ENCODE peak calls at places on chromosomes 3 and 15, in five cellular contexts. O, G, Z, X and T are unnamed samples.
A peak's percentile ranks its signal among the peaks of the same experiment; 100 is the strongest.

GRCh38 chr15:82571722-82572222 is 31.5 kb upstream of the RPS17 start:
- DNase-seq in O (peak; percentile 74), G (peak; percentile 87), Z (peak; percentile 83), X (peak; percentile 43), T (peak; percentile 71)

GRCh38 chr3:119352863-119353527 is 58.8 kb downstream of the ARHGAP31 start:
- DNase-seq in O (peak; percentile 81), G (peak; percentile 67), Z (peak; percentile 89), X (no peak), T (no peak)

GRCh38 chr3:141960731-141961130 is 84.3 kb downstream of the ATP1B3 start:
- DNase-seq in O (peak; percentile 87), G (peak; percentile 49), Z (peak; percentile 52), X (peak; percentile 71), T (no peak)

GRCh38 chr3:178350763-178351162 is 185.5 kb upstream of the KCNMB2 start:
- DNase-seq in O (peak; percentile 31), G (no peak), Z (peak; percentile 58), X (no peak), T (no peak)

GRCh38 chr3:43426388-43426787 is 140.0 kb downstream of the SNRK start:
- DNase-seq in O (no peak), G (no peak), Z (no peak), X (no peak), T (no peak)

GRCh38 chr3:65953881-65954733 is 84.6 kb downstream of the MAGI1 start:
- DNase-seq in O (no peak), G (no peak), Z (no peak), X (no peak), T (no peak)

GRCh38 chr15:42155546-42156265 is 730 bp downstream of the PLA2G4F start:
- DNase-seq in O (no peak), G (peak; percentile 62), Z (no peak), X (no peak), T (no peak)

GRCh38 chr15:58962136-58962535 is 25.3 kb upstream of the RNF111 start:
- DNase-seq in O (no peak), G (no peak), Z (no peak), X (no peak), T (no peak)

GRCh38 chr3:52173101-52173500 is 18.9 kb upstream of the POC1A start:
- DNase-seq in O (no peak), G (no peak), Z (no peak), X (no peak), T (no peak)

GRCh38 chr3:55362206-55362960 is 124.7 kb downstream of the WNT5A start:
- DNase-seq in O (peak; percentile 23), G (peak; percentile 46), Z (peak; percentile 47), X (no peak), T (no peak)

GRCh38 chr3:143139786-143140185 is 20.2 kb downstream of the CHST2 start:
- DNase-seq in O (no peak), G (peak; percentile 33), Z (peak; percentile 25), X (no peak), T (no peak)

GRCh38 chr3:197224034-197224444 is 74.4 kb downstream of the DLG1 start:
- DNase-seq in O (peak; percentile 68), G (peak; percentile 71), Z (peak; percentile 67), X (peak; percentile 40), T (no peak)

GRCh38 chr3:48423241-48423882 is 6.5 kb downstream of the PLXNB1 start:
- DNase-seq in O (no peak), G (no peak), Z (no peak), X (no peak), T (no peak)

GRCh38 chr3:142609136-142609535 is 12.9 kb downstream of the PLS1 start:
- DNase-seq in O (no peak), G (no peak), Z (no peak), X (no peak), T (no peak)

GRCh38 chr3:185983495-185984141 is 45.8 kb upstream of the TRA2B start:
- DNase-seq in O (peak; percentile 61), G (peak; percentile 84), Z (peak; percentile 62), X (peak; percentile 82), T (peak; percentile 83)

GRCh38 chr15:48695088-48695834 is 49.8 kb upstream of the FBN1 start:
- DNase-seq in O (peak; percentile 82), G (no peak), Z (peak; percentile 94), X (no peak), T (no peak)

GRCh38 chr3:168801792-168802191 is 706.1 kb upstream of the GOLIM4 start:
- DNase-seq in O (peak; percentile 58), G (no peak), Z (peak; percentile 80), X (no peak), T (no peak)

GRCh38 chr3:10744098-10744465 is 71.9 kb upstream of the SLC6A11 start:
- DNase-seq in O (no peak), G (peak; percentile 54), Z (no peak), X (no peak), T (peak; percentile 67)

GRCh38 chr15:85100186-85100937 is 118.7 kb downstream of the PDE8A start:
- DNase-seq in O (peak; percentile 17), G (no peak), Z (peak; percentile 8), X (no peak), T (no peak)

GRCh38 chr3:34859741-34860140 is 779.6 kb upstream of the ARPP21 start:
- DNase-seq in O (no peak), G (peak; percentile 40), Z (no peak), X (no peak), T (no peak)

GRCh38 chr3:64187065-64187959 is 38.0 kb downstream of the PRICKLE2 start:
- DNase-seq in O (peak; percentile 98), G (no peak), Z (peak; percentile 99), X (no peak), T (no peak)

GRCh38 chr3:100438623-100438974 is 37.3 kb downstream of the LNP1 start:
- DNase-seq in O (no peak), G (peak; percentile 46), Z (peak; percentile 10), X (no peak), T (no peak)

GRCh38 chr15:35678774-35679173 is 132.8 kb upstream of the DPH6 start:
- DNase-seq in O (no peak), G (no peak), Z (no peak), X (no peak), T (no peak)

GRCh38 chr3:100761211-100761921 is 52.1 kb downstream of the TFG start:
- DNase-seq in O (no peak), G (peak; percentile 23), Z (no peak), X (no peak), T (peak; percentile 53)

GRCh38 chr15:37142371-37142770 is 42.0 kb upstream of the MEIS2 start:
- DNase-seq in O (no peak), G (no peak), Z (no peak), X (no peak), T (no peak)

GRCh38 chr15:81265256-81265943 is 58.5 kb downstream of the STARD5 start:
- DNase-seq in O (no peak), G (no peak), Z (no peak), X (no peak), T (no peak)

GRCh38 chr3:64120876-64121275 is 97.6 kb upstream of the PSMD6 start:
- DNase-seq in O (no peak), G (no peak), Z (no peak), X (no peak), T (no peak)

GRCh38 chr3:112531358-112531781 is 30.4 kb downstream of the ATG3 start:
- DNase-seq in O (peak; percentile 46), G (peak; percentile 16), Z (peak; percentile 49), X (peak; percentile 6), T (no peak)

GRCh38 chr15:98217356-98217755 is 256.9 kb downstream of the ARRDC4 start:
- DNase-seq in O (no peak), G (no peak), Z (no peak), X (no peak), T (no peak)

GRCh38 chr15:98221144-98221543 is 260.6 kb downstream of the ARRDC4 start:
- DNase-seq in O (no peak), G (no peak), Z (no peak), X (no peak), T (no peak)

GRCh38 chr15:98226578-98226977 is 266.1 kb downstream of the ARRDC4 start:
- DNase-seq in O (no peak), G (no peak), Z (no peak), X (no peak), T (no peak)

GRCh38 chr15:98226149-98226548 is 265.6 kb downstream of the ARRDC4 start:
- DNase-seq in O (no peak), G (no peak), Z (no peak), X (no peak), T (no peak)

DNA sequence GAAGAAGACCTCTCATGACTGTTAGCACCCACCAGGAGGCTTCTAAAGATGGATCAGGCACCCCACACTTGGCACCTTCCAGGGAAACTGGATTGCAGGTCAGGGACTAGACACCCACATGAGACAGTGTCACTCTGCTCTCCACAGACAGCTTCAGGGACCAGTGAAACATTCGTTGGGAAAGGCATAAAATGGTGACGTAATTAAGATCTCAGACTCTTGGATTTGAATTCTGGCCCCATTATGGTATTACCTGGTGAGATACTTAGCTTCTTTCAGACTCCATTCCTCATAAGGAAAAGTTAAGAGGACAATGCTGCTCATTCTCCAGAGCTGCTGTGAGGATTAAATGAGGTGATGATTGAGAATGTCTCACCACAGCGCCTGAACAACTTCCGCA is 261.1 kb downstream of the ARRDC4 start:
- DNase-seq in O (no peak), G (no peak), Z (no peak), X (no peak), T (no peak)
- H2BK120ac ChIP-seq in O (no peak overlapping the region), G (no peak overlapping the region), Z (no peak overlapping the region), X (no peak overlapping the region), T (no peak overlapping the region)

GRCh38 chr15:38886315-38887163 is 321.9 kb upstream of the RASGRP1 start:
- DNase-seq in O (peak; percentile 94), G (no peak), Z (peak; percentile 93), X (no peak), T (no peak)
- H3K4me2 ChIP-seq in O (no peak overlapping the region), G (no peak overlapping the region), Z (peak overlapping the region; percentile 45), X (no peak overlapping the region), T (no peak overlapping the region)

GRCh38 chr3:159787794-159788205 is 200.8 kb upstream of the IL12A start:
- DNase-seq in O (peak; percentile 92), G (peak; percentile 23), Z (peak; percentile 85), X (no peak), T (no peak)
- H2BK120ac ChIP-seq in O (no peak overlapping the region), G (no peak overlapping the region), Z (peak overlapping the region; percentile 77), X (no peak overlapping the region), T (no peak overlapping the region)

GRCh38 chr3:136899622-136900158 is 37.7 kb downstream of the NCK1 start:
- DNase-seq in O (peak; percentile 36), G (peak; percentile 71), Z (peak; percentile 50), X (no peak), T (no peak)

GRCh38 chr3:136903899-136904298 is 41.9 kb downstream of the NCK1 start:
- DNase-seq in O (no peak), G (no peak), Z (no peak), X (no peak), T (no peak)

GRCh38 chr3:136901391-136901790 is 39.4 kb downstream of the NCK1 start:
- DNase-seq in O (no peak), G (no peak), Z (peak; percentile 16), X (no peak), T (no peak)

GRCh38 chr3:136898549-136898948 is 36.5 kb downstream of the NCK1 start:
- DNase-seq in O (no peak), G (no peak), Z (no peak), X (no peak), T (no peak)

GRCh38 chr3:136898954-136899353 is 36.9 kb downstream of the NCK1 start:
- DNase-seq in O (peak; percentile 51), G (peak; percentile 25), Z (peak; percentile 9), X (no peak), T (no peak)
- H3K4me2 ChIP-seq in O (no peak overlapping the region), G (no peak overlapping the region), Z (no peak overlapping the region), X (no peak overlapping the region), T (no peak overlapping the region)